ENCODE peak calls at places on chromosome 19, in ten cellular contexts. One of them, this sample, is unnamed.

GRCh38 chr19:38769635-38770211 is 3.6 kb downstream of the LGALS7 start:
- DNase-seq in tibial nerve: peak; percentile 76
- DNase-seq in breast epithelium: peak; percentile 84
- DNase-seq in SW 1271: peak; percentile 13
- DNase-seq in GOT3: no peak
- DNase-seq in anterior cingulate cortex: peak; percentile 34
- DNase-seq in coronary artery: peak; percentile 90
- DNase-seq in WTC11: peak; percentile 92
- DNase-seq in T-helper 2 cell: peak; percentile 87
- DNase-seq in EL: peak; percentile 68
- DNase-seq in this sample: no peak

GRCh38 chr19:15841875-15842569 is 26.6 kb upstream of the OR10H1 start:
- DNase-seq in coronary artery: no peak
- DNase-seq in EL: no peak
- DNase-seq in breast epithelium: no peak
- DNase-seq in SW 1271: no peak
- DNase-seq in anterior cingulate cortex: no peak
- DNase-seq in GOT3: no peak
- DNase-seq in tibial nerve: no peak
- DNase-seq in T-helper 2 cell: no peak
- DNase-seq in WTC11: peak; percentile 67
- DNase-seq in this sample: no peak

GRCh38 chr19:11453468-11454341 is 18.3 kb downstream of the PRKCSH start:
- DNase-seq in T-helper 2 cell: no peak
- DNase-seq in tibial nerve: no peak
- DNase-seq in EL: no peak
- DNase-seq in WTC11: peak; percentile 64
- DNase-seq in GOT3: no peak
- DNase-seq in breast epithelium: no peak
- DNase-seq in anterior cingulate cortex: no peak
- DNase-seq in SW 1271: no peak
- DNase-seq in coronary artery: no peak
- DNase-seq in this sample: no peak

GRCh38 chr19:13024126-13024957 is 29.1 kb downstream of the NFIX start:
- DNase-seq in EL: peak; percentile 40
- DNase-seq in breast epithelium: no peak
- DNase-seq in GOT3: no peak
- DNase-seq in SW 1271: no peak
- DNase-seq in tibial nerve: no peak
- DNase-seq in WTC11: no peak
- DNase-seq in coronary artery: no peak
- DNase-seq in T-helper 2 cell: no peak
- DNase-seq in anterior cingulate cortex: peak; percentile 40
- DNase-seq in this sample: no peak

GRCh38 chr19:11982526-11982925 is 17.7 kb downstream of the ZNF763 start:
- DNase-seq in breast epithelium: no peak
- DNase-seq in anterior cingulate cortex: no peak
- DNase-seq in tibial nerve: no peak
- DNase-seq in SW 1271: no peak
- DNase-seq in T-helper 2 cell: no peak
- DNase-seq in coronary artery: no peak
- DNase-seq in GOT3: no peak
- DNase-seq in WTC11: no peak
- DNase-seq in EL: peak; percentile 53
- DNase-seq in this sample: no peak

GRCh38 chr19:32669205-32669785 is 5.7 kb downstream of the ANKRD27 start:
- DNase-seq in T-helper 2 cell: no peak
- DNase-seq in WTC11: no peak
- DNase-seq in anterior cingulate cortex: no peak
- DNase-seq in breast epithelium: no peak
- DNase-seq in tibial nerve: no peak
- DNase-seq in EL: no peak
- DNase-seq in coronary artery: no peak
- DNase-seq in GOT3: no peak
- DNase-seq in SW 1271: no peak
- DNase-seq in this sample: no peak

GRCh38 chr19:5046339-5047039 is 77.6 kb downstream of the KDM4B start:
- DNase-seq in breast epithelium: peak; percentile 48
- DNase-seq in WTC11: no peak
- DNase-seq in tibial nerve: no peak
- DNase-seq in SW 1271: no peak
- DNase-seq in coronary artery: no peak
- DNase-seq in GOT3: no peak
- DNase-seq in T-helper 2 cell: no peak
- DNase-seq in EL: peak; percentile 60
- DNase-seq in anterior cingulate cortex: no peak
- DNase-seq in this sample: peak; percentile 38

GRCh38 chr19:30222428-30222873 is 149.7 kb upstream of the ZNF536 start:
- DNase-seq in GOT3: no peak
- DNase-seq in SW 1271: no peak
- DNase-seq in EL: no peak
- DNase-seq in tibial nerve: no peak
- DNase-seq in WTC11: peak; percentile 76
- DNase-seq in coronary artery: no peak
- DNase-seq in breast epithelium: no peak
- DNase-seq in T-helper 2 cell: no peak
- DNase-seq in anterior cingulate cortex: no peak
- DNase-seq in this sample: no peak

GRCh38 chr19:47518139-47518538 is 3.3 kb upstream of the NAPA start:
- DNase-seq in T-helper 2 cell: no peak
- DNase-seq in WTC11: no peak
- DNase-seq in anterior cingulate cortex: no peak
- DNase-seq in coronary artery: no peak
- DNase-seq in GOT3: no peak
- DNase-seq in EL: no peak
- DNase-seq in breast epithelium: no peak
- DNase-seq in tibial nerve: no peak
- DNase-seq in SW 1271: no peak
- DNase-seq in this sample: no peak

GRCh38 chr19:29293292-29293691 is 80.3 kb upstream of the UQCRFS1 start:
- DNase-seq in WTC11: no peak
- DNase-seq in anterior cingulate cortex: no peak
- DNase-seq in tibial nerve: no peak
- DNase-seq in coronary artery: no peak
- DNase-seq in T-helper 2 cell: no peak
- DNase-seq in EL: no peak
- DNase-seq in breast epithelium: no peak
- DNase-seq in GOT3: no peak
- DNase-seq in SW 1271: no peak
- DNase-seq in this sample: no peak

GRCh38 chr19:10986301-10987127 is 25.7 kb downstream of the SMARCA4 start:
- DNase-seq in anterior cingulate cortex: no peak
- DNase-seq in EL: no peak
- DNase-seq in coronary artery: no peak
- DNase-seq in SW 1271: no peak
- DNase-seq in WTC11: no peak
- DNase-seq in tibial nerve: no peak
- DNase-seq in T-helper 2 cell: no peak
- DNase-seq in GOT3: no peak
- DNase-seq in breast epithelium: no peak
- DNase-seq in this sample: no peak

GRCh38 chr19:13974073-13974472 is 21.8 kb downstream of the DCAF15 start:
- DNase-seq in WTC11: peak; percentile 84
- DNase-seq in GOT3: no peak
- DNase-seq in EL: no peak
- DNase-seq in T-helper 2 cell: peak; percentile 29
- DNase-seq in breast epithelium: peak; percentile 81
- DNase-seq in coronary artery: no peak
- DNase-seq in SW 1271: peak; percentile 43
- DNase-seq in anterior cingulate cortex: no peak
- DNase-seq in tibial nerve: no peak
- DNase-seq in this sample: no peak

GRCh38 chr19:52444506-52444905 is 8.8 kb upstream of the ZNF578 start:
- DNase-seq in WTC11: no peak
- DNase-seq in EL: no peak
- DNase-seq in SW 1271: no peak
- DNase-seq in breast epithelium: no peak
- DNase-seq in T-helper 2 cell: no peak
- DNase-seq in coronary artery: no peak
- DNase-seq in GOT3: no peak
- DNase-seq in tibial nerve: no peak
- DNase-seq in anterior cingulate cortex: no peak
- DNase-seq in this sample: no peak

GRCh38 chr19:38692458-38693379 is 45.3 kb downstream of the ACTN4 start:
- DNase-seq in EL: no peak
- DNase-seq in GOT3: no peak
- DNase-seq in coronary artery: no peak
- DNase-seq in tibial nerve: no peak
- DNase-seq in WTC11: no peak
- DNase-seq in T-helper 2 cell: no peak
- DNase-seq in breast epithelium: no peak
- DNase-seq in SW 1271: no peak
- DNase-seq in anterior cingulate cortex: no peak
- DNase-seq in this sample: no peak

GRCh38 chr19:29845576-29846176 is 33.9 kb downstream of the CCNE1 start:
- DNase-seq in GOT3: no peak
- DNase-seq in WTC11: no peak
- DNase-seq in coronary artery: peak; percentile 72
- DNase-seq in breast epithelium: no peak
- DNase-seq in T-helper 2 cell: no peak
- DNase-seq in SW 1271: peak; percentile 70
- DNase-seq in tibial nerve: no peak
- DNase-seq in EL: peak; percentile 65
- DNase-seq in anterior cingulate cortex: no peak
- DNase-seq in this sample: no peak

GRCh38 chr19:58575183-58576041 is 2.3 kb upstream of the MZF1 start:
- DNase-seq in WTC11: peak; percentile 92
- DNase-seq in GOT3: no peak
- DNase-seq in EL: peak; percentile 91
- DNase-seq in anterior cingulate cortex: no peak
- DNase-seq in SW 1271: no peak
- DNase-seq in coronary artery: peak; percentile 95
- DNase-seq in tibial nerve: peak; percentile 76
- DNase-seq in breast epithelium: peak; percentile 84
- DNase-seq in T-helper 2 cell: peak; percentile 68
- DNase-seq in this sample: no peak

GRCh38 chr19:2840794-2841790 is at the start of gene ZNF555:
- DNase-seq in WTC11: peak; percentile 98
- DNase-seq in EL: peak; percentile 99
- DNase-seq in tibial nerve: peak; percentile 99
- DNase-seq in SW 1271: peak; percentile 98
- DNase-seq in coronary artery: peak; percentile 100
- DNase-seq in breast epithelium: peak; percentile 100
- DNase-seq in GOT3: peak; percentile 89
- DNase-seq in anterior cingulate cortex: peak; percentile 99
- DNase-seq in T-helper 2 cell: peak; percentile 97
- DNase-seq in this sample: peak; percentile 95

GRCh38 chr19:46660008-46660517 is 919 bp downstream of the DACT3 start:
- DNase-seq in WTC11: peak; percentile 38
- DNase-seq in T-helper 2 cell: no peak
- DNase-seq in coronary artery: peak; percentile 85
- DNase-seq in EL: no peak
- DNase-seq in breast epithelium: no peak
- DNase-seq in SW 1271: no peak
- DNase-seq in anterior cingulate cortex: peak; percentile 57
- DNase-seq in GOT3: no peak
- DNase-seq in tibial nerve: no peak
- DNase-seq in this sample: no peak

GRCh38 chr19:12703056-12703455 is 6.6 kb upstream of the FBXW9 start:
- DNase-seq in tibial nerve: no peak
- DNase-seq in coronary artery: no peak
- DNase-seq in WTC11: peak; percentile 88
- DNase-seq in SW 1271: peak; percentile 44
- DNase-seq in GOT3: no peak
- DNase-seq in breast epithelium: no peak
- DNase-seq in EL: peak; percentile 39
- DNase-seq in anterior cingulate cortex: no peak
- DNase-seq in T-helper 2 cell: no peak
- DNase-seq in this sample: peak; percentile 64

GRCh38 chr19:45764487-45764886 is 4.6 kb downstream of the SIX5 start:
- DNase-seq in T-helper 2 cell: no peak
- DNase-seq in EL: no peak
- DNase-seq in breast epithelium: no peak
- DNase-seq in SW 1271: no peak
- DNase-seq in WTC11: no peak
- DNase-seq in tibial nerve: no peak
- DNase-seq in anterior cingulate cortex: no peak
- DNase-seq in coronary artery: no peak
- DNase-seq in GOT3: no peak
- DNase-seq in this sample: no peak

GRCh38 chr19:10858204-10858828 is 10.1 kb downstream of the C19orf38 start:
- DNase-seq in coronary artery: no peak
- DNase-seq in tibial nerve: no peak
- DNase-seq in T-helper 2 cell: no peak
- DNase-seq in breast epithelium: no peak
- DNase-seq in WTC11: peak; percentile 64
- DNase-seq in SW 1271: no peak
- DNase-seq in anterior cingulate cortex: no peak
- DNase-seq in GOT3: no peak
- DNase-seq in EL: peak; percentile 47
- DNase-seq in this sample: no peak

GRCh38 chr19:49978324-49978723 is 17.4 kb upstream of the SIGLEC11 start:
- DNase-seq in anterior cingulate cortex: no peak
- DNase-seq in EL: no peak
- DNase-seq in T-helper 2 cell: no peak
- DNase-seq in breast epithelium: no peak
- DNase-seq in tibial nerve: no peak
- DNase-seq in WTC11: no peak
- DNase-seq in coronary artery: no peak
- DNase-seq in SW 1271: no peak
- DNase-seq in GOT3: no peak
- DNase-seq in this sample: no peak